ENCODE peak calls at places on chromosomes 1 and 21, in six cellular contexts. V is lower leg skin, M is Peyer's patch, N is astrocyte of the spinal cord, X is heart left ventricle, E is BE2C. Y is an unnamed sample.

GRCh38 chr1:225700164-225700740 is 47.3 kb upstream of the ENAH start:
- DNase-seq in E (no peak), M (no peak), X (no peak), N (peak), V (no peak), Y (no peak)

GRCh38 chr1:149883598-149884247 is 15.6 kb upstream of the BOLA1 start:
- DNase-seq in E (no peak), M (peak), N (no peak), X (no peak), V (peak), Y (no peak)

GRCh38 chr1:19432943-19433609 is 52.3 kb downstream of the CAPZB start:
- DNase-seq in N (no peak), V (no peak), X (no peak), E (no peak), M (no peak), Y (no peak)

GRCh38 chr1:10338047-10338446 is 60.8 kb upstream of the PGD start:
- DNase-seq in N (peak), E (peak), V (no peak), M (peak), X (peak), Y (peak)

GRCh38 chr1:205933672-205934618 is 9.3 kb downstream of the SLC26A9 start:
- DNase-seq in M (no peak), N (peak), E (no peak), X (no peak), V (no peak), Y (no peak)

GRCh38 chr1:156433602-156434001 is 64.6 kb downstream of the RHBG start:
- DNase-seq in N (no peak), V (no peak), E (no peak), M (no peak), X (no peak), Y (no peak)

GRCh38 chr21:38380391-38381137 is 117.7 kb downstream of the ERG start:
- DNase-seq in N (peak), X (no peak), E (no peak), V (no peak), M (no peak), Y (no peak)

GRCh38 chr1:8629241-8630091 is 188.0 kb downstream of the RERE start:
- DNase-seq in E (no peak), V (no peak), M (peak), N (peak), X (no peak), Y (peak)

GRCh38 chr1:152621993-152622392 is 910 bp downstream of the LCE3A start:
- DNase-seq in X (no peak), M (no peak), V (no peak), E (no peak), N (no peak), Y (no peak)

DNA sequence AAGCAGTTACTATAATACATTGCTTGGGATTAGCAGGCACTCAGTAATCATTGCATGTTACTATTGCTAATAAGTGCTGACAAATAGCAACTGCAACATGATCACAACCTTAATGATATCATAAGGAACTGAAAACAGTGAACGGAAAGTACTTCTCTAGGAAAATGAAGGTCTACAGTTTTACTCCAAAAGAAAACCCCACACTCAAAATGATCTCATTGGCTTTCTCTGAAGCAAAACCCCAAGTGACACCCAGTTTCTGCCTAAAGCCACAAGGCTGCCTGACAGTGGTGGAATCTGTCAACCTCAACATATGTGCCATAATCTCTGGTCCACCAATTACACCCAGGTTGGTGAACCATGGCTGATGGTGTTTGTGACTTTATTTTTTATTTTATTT is 137.6 kb downstream of the PTGER3 start:
- DNase-seq in N (no peak), M (no peak), X (no peak), V (no peak), E (no peak), Y (no peak)
- H3K4me3 ChIP-seq in N (no peak), M (no peak), X (no peak), V (no peak), E (no peak), Y (no peak)

DNA sequence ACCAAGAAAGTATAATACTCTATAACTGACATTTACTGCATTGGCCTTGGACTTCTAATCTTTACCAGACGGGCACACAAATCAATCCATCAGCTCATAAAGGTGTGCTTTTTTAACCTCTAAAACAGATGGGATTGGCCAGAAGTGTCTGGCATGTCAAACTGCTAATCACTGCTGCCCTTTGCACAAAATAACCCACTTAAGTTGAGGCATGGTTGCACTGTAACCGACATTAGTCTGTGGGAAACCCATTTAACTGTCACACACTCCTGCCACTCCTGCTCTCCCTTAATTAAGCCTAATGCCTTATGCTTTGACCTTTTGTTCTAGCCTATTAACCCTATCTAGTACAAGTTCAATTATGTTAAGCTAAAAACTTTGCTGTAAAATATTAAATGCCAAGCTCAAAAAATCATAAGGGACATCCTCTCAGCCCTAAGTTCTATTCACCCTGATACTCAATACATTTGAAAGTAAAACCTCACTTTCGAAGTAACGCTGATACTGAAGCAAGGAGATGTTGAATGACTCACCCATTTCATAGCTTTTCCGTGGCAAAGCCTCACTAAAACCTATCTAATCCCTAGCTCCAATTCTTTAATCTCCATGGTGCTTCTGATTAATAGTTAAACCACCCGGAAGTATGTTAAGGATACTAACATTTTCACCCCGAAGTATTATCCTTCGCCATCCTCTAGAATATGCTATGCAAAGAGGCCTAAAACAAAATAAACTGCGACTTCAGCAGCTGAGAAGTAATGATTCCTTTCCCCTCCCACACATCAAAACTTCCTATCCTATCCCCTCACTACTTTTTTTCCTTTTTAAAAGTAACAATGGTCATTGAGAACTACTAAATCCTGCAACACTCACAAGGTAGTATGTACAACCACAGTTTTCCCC is 12.9 kb downstream of the NRIP1 start:
- DNase-seq in V (no peak), X (no peak), E (no peak), N (no peak), M (no peak), Y (no peak)
- H3K4me3 ChIP-seq in V (no peak), X (no peak), E (no peak), N (no peak), M (peak), Y (no peak)

GRCh38 chr1:180155202-180155682 is 573 bp downstream of the QSOX1 start:
- DNase-seq in N (no peak), M (peak), V (no peak), X (no peak), E (no peak), Y (peak)

GRCh38 chr1:180157576-180158057 is 2.9 kb downstream of the QSOX1 start:
- DNase-seq in N (no peak), M (peak), E (no peak), V (no peak), X (no peak), Y (peak)

GRCh38 chr1:180156631-180157091 is 2.0 kb downstream of the QSOX1 start:
- DNase-seq in M (peak), N (peak), X (no peak), V (no peak), E (no peak), Y (no peak)

GRCh38 chr1:180157108-180157507 is 2.4 kb downstream of the QSOX1 start:
- DNase-seq in V (no peak), N (peak), M (peak), E (no peak), X (no peak), Y (no peak)

DNA sequence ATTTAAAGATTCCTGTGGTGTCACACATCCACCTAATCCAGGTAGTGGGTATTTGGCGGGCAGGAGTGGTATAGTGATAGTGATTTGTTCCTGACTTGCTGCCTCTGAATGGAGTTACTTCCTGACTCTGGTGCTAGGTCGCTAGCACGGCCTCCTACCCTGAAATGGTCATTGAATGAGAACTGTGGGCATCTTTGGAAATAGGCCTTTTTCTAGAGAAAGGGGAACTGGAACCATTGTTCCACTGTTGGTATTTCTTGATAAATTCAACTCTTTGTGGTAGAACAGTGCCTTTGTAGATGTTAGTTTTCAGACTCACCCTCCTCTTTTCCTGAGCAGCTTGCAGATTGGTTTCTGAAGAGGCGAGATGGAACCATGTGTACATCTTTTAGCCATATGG is 1.5 kb downstream of the QSOX1 start:
- DNase-seq in V (no peak), N (no peak), M (peak), X (no peak), E (no peak), Y (no peak)
- H3K4me3 ChIP-seq in V (no peak), N (no peak), M (peak), X (peak), E (no peak), Y (peak)

DNA sequence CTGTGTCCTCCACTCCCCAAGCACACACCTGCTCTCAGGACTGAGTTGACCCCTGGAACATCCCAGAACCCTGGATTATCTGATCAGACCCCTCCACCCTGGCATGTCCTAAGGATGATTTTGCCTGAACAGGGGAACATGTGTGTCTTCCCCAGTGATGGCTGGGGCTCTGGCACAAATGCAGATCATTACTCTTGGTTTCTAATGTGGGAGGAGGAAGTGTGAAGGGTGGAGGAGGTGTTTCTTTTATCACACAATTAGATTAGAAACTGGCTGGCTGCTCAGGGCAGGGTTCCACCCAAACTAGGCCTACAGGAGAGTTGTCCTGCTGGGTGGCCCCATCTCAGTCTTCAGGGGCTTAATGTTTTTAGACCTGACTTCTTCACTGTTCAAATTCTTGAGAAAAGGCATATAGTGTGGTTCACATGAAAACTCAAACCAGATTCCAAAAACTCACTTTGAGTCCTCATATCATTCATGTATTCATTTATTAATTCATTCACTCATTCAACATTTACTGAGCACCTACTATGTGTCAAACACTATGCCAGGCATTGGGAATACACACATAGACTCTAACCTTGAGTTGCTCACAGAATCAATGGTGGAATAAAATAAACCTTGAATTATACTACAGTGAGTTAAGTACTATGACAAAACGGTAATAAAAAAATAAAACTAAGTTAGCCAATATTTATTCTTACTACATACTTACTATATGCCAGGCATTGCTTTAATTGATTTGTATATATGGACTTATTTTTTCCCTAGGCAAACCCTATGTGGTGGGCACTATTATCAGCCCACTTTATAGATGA is 221.9 kb upstream of the JUN start:
- DNase-seq in M (no peak), X (no peak), V (peak), E (no peak), N (no peak), Y (no peak)
- H3K4me3 ChIP-seq in M (no peak), X (no peak), V (no peak), E (no peak), N (no peak), Y (no peak)

GRCh38 chr1:54548389-54549044 is 489 bp downstream of the ACOT11 start:
- DNase-seq in E (peak), X (no peak), V (peak), M (no peak), N (no peak), Y (peak)

GRCh38 chr1:54546651-54547348 is 1.2 kb upstream of the ACOT11 start:
- DNase-seq in X (no peak), M (no peak), N (no peak), V (peak), E (no peak), Y (peak)

GRCh38 chr1:54549181-54549924 is 1.3 kb downstream of the ACOT11 start:
- DNase-seq in E (no peak), X (no peak), N (no peak), V (peak), M (no peak), Y (no peak)

GRCh38 chr1:54545916-54546635 is 2.0 kb upstream of the ACOT11 start:
- DNase-seq in V (peak), N (no peak), M (no peak), E (no peak), X (no peak), Y (no peak)

DNA sequence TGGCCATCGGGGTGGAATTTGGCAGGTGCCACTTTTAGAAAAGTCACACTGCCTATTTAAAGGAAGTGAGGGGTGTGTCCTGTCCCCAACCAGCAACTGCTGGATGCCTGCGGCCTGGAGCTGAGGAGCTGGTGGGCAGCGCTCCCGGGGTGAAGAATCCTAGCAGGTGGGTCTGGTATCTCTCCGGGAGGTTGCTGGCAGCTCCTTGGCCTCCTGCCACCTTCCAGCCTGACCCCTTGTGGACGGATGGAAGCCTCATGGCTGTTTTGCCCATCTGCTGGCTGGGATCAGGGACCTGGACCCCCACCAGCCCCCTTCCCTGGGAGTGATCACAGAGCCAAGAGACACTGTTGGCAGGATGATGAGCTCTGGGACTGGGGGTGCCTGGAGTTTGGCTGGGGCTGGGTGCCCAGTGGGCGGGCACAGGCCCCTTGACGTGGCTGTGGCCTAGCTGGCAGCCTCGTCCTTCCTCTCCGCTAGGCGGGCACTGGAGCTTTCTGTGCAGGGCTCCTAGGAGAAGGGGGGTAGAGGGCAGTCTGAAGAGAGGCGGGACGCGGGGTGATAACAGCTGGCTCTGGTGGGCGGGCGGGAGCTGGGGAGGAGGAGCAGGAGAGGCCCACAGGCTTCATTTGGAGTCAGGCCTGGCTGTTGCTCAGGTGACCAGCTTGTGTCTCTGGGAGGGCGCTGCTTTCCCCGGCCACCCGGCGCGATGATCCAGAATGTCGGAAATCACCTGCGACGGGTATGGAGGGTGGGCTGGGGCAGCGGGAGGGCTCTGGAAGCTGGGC is at the start of gene ACOT11:
- DNase-seq in N (peak), X (peak), E (peak), M (peak), V (peak), Y (peak)
- H3K4me3 ChIP-seq in N (no peak), X (peak), E (peak), M (peak), V (no peak), Y (no peak)